ENCODE peak calls at places on chromosomes 11 and 22, in seven cellular contexts. U is body of pancreas, V is cardiac muscle cell, W is ELR, D is NAMALWA, S is neural crest cell, L is coronary artery. I is an unnamed sample.

GRCh38 chr11:2451916-2452694 is 7.3 kb downstream of the KCNQ1 start:
- DNase-seq in U (peak), V (no peak), W (no peak), D (no peak), S (no peak), L (no peak), I (no peak)

GRCh38 chr11:22521226-22521625 is 104.4 kb downstream of the FANCF start:
- DNase-seq in U (no peak), V (no peak), W (no peak), D (peak), S (no peak), L (no peak), I (peak)

GRCh38 chr22:17562906-17563870 is at the start of gene SLC25A18:
- DNase-seq in U (peak), V (peak), W (no peak), D (no peak), S (no peak), L (no peak), I (no peak)

GRCh38 chr11:119262668-119263351 is 54.1 kb downstream of the MCAM start:
- DNase-seq in U (no peak), V (no peak), W (peak), D (no peak), S (no peak), L (no peak), I (peak)

GRCh38 chr11:74611369-74611861 is 19.0 kb downstream of the POLD3 start:
- DNase-seq in U (no peak), V (peak), W (peak), D (peak), S (no peak), L (no peak), I (peak)

GRCh38 chr11:43870981-43871550 is 9.6 kb upstream of the ALKBH3 start:
- DNase-seq in U (no peak), V (no peak), W (no peak), D (no peak), S (no peak), L (no peak), I (no peak)

GRCh38 chr22:36432592-36433317 is 45.0 kb upstream of the MYH9 start:
- DNase-seq in U (no peak), V (peak), W (no peak), D (no peak), S (no peak), L (no peak), I (no peak)

GRCh38 chr11:68457898-68458249 is 2.7 kb upstream of the PPP6R3 start:
- DNase-seq in U (no peak), V (no peak), W (no peak), D (no peak), S (no peak), L (no peak), I (no peak)

GRCh38 chr22:27873476-27873875 is 45.6 kb downstream of the PITPNB start:
- DNase-seq in U (no peak), V (no peak), W (no peak), D (no peak), S (no peak), L (no peak), I (no peak)

GRCh38 chr11:93845181-93846092 is 5.0 kb downstream of the VSTM5 start:
- DNase-seq in U (no peak), V (no peak), W (peak), D (no peak), S (no peak), L (no peak), I (no peak)

GRCh38 chr11:1017269-1018005 is 19.1 kb downstream of the MUC6 start:
- DNase-seq in U (no peak), V (no peak), W (peak), D (peak), S (no peak), L (no peak), I (peak)

GRCh38 chr11:123707606-123708205 is 33.8 kb downstream of the ZNF202 start:
- DNase-seq in U (peak), V (peak), W (peak), D (peak), S (peak), L (no peak), I (peak)

GRCh38 chr11:130581631-130582030 is 133.2 kb downstream of the ADAMTS15 start:
- DNase-seq in U (no peak), V (no peak), W (no peak), D (no peak), S (no peak), L (no peak), I (no peak)

GRCh38 chr11:19696073-19696472 is 16.6 kb upstream of the NAV2 start:
- DNase-seq in U (no peak), V (no peak), W (no peak), D (no peak), S (no peak), L (no peak), I (peak)

GRCh38 chr11:74257934-74258553 is 53.4 kb downstream of the P4HA3 start:
- DNase-seq in U (peak), V (peak), W (peak), D (no peak), S (no peak), L (no peak), I (peak)

GRCh38 chr11:110148775-110149744 is 55.9 kb downstream of the ZC3H12C start:
- DNase-seq in U (no peak), V (no peak), W (peak), D (peak), S (no peak), L (no peak), I (peak)

GRCh38 chr11:76553554-76554476 is 109.0 kb downstream of the EMSY start:
- DNase-seq in U (no peak), V (no peak), W (no peak), D (no peak), S (no peak), L (no peak), I (peak)

GRCh38 chr22:19818264-19819208 is 36.1 kb downstream of the GNB1L start:
- DNase-seq in U (no peak), V (no peak), W (no peak), D (no peak), S (no peak), L (peak), I (no peak)

GRCh38 chr11:108938604-108939003 is 273.7 kb downstream of the DDX10 start:
- DNase-seq in U (no peak), V (no peak), W (no peak), D (no peak), S (no peak), L (no peak), I (no peak)

GRCh38 chr11:124643605-124644425 is 21.2 kb downstream of the TBRG1 start:
- DNase-seq in U (no peak), V (no peak), W (peak), D (no peak), S (no peak), L (no peak), I (peak)

GRCh38 chr11:115674831-115675230 is 170.6 kb upstream of the CADM1 start:
- DNase-seq in U (no peak), V (no peak), W (no peak), D (no peak), S (no peak), L (no peak), I (no peak)

GRCh38 chr11:1113405-1114201 is 38.9 kb downstream of the MUC2 start:
- DNase-seq in U (peak), V (no peak), W (no peak), D (no peak), S (no peak), L (peak), I (no peak)

GRCh38 chr11:6606471-6607189 is 3.1 kb downstream of the ILK start:
- DNase-seq in U (peak), V (peak), W (peak), D (peak), S (peak), L (peak), I (peak)

GRCh38 chr11:79263001-79263400 is 177.8 kb downstream of the TENM4 start:
- DNase-seq in U (no peak), V (no peak), W (no peak), D (no peak), S (no peak), L (no peak), I (no peak)

GRCh38 chr22:48523761-48524160 is 1303.9 kb downstream of the BRD1 start:
- DNase-seq in U (no peak), V (no peak), W (no peak), D (no peak), S (no peak), L (no peak), I (no peak)

GRCh38 chr22:23684561-23685031 is 6.2 kb upstream of the RGL4 start:
- DNase-seq in U (no peak), V (no peak), W (no peak), D (no peak), S (no peak), L (no peak), I (no peak)

GRCh38 chr22:38873469-38874411 is 1.7 kb upstream of the CBX6 start:
- DNase-seq in U (no peak), V (no peak), W (no peak), D (no peak), S (no peak), L (no peak), I (no peak)

GRCh38 chr11:67631427-67631826 is 1.7 kb upstream of the NUDT8 start:
- DNase-seq in U (no peak), V (no peak), W (no peak), D (no peak), S (no peak), L (peak), I (no peak)

GRCh38 chr11:124069429-124070401 is 28.6 kb upstream of the OR10G7 start:
- DNase-seq in U (peak), V (peak), W (peak), D (peak), S (peak), L (no peak), I (peak)

GRCh38 chr22:19941365-19942070 is at the start of the genes COMT and TXNRD2:
- DNase-seq in U (peak), V (peak), W (peak), D (peak), S (peak), L (no peak), I (peak)

GRCh38 chr11:36333897-36334296 is 37.8 kb downstream of the PRR5L start:
- DNase-seq in U (no peak), V (no peak), W (peak), D (peak), S (no peak), L (no peak), I (peak)